ENCODE peak calls at places on chromosomes 1 and 21, in ten cellular contexts. V is NCI-H1105 treated with DMSO at 0.1 percent for 48 hours; P is T47D; M is ACHN; R is GM04504; L is M059J; B is stimulated activated CD4-positive, alpha-beta T cell treated with anti-CD3 and anti-CD28 coated beads, Interleukin-2, amount 100 ng/mL, for 48 hours; W is astrocyte of the hippocampus; Y is fibroblast of pulmonary artery; T is NCI-H1417 treated with DMSO at 0.1 percent for 48 hours. C is an unnamed sample.

GRCh38 chr1:235207202-235207565 is 46.1 kb upstream of the RBM34 start:
- DNase-seq in R (no peak), B (peak), Y (no peak), L (peak), V (no peak), W (peak), M (no peak), P (no peak), T (no peak), C (no peak)

GRCh38 chr1:208243522-208243850 is 698 bp downstream of the PLXNA2 start:
- DNase-seq in L (no peak), B (peak), Y (no peak), P (no peak), W (peak), T (no peak), M (no peak), V (no peak), R (no peak), C (no peak)

GRCh38 chr1:117670996-117671780 is 65.3 kb downstream of the TENT5C start:
- DNase-seq in B (no peak), L (no peak), R (no peak), M (no peak), P (no peak), Y (no peak), T (no peak), W (no peak), V (no peak), C (no peak)

GRCh38 chr1:9996624-9997582 is at the start of gene RBP7:
- DNase-seq in Y (no peak), W (peak), V (peak), R (no peak), B (no peak), T (no peak), L (peak), M (peak), P (peak), C (no peak)

GRCh38 chr1:5983361-5984103 is 8.7 kb downstream of the NPHP4 start:
- DNase-seq in W (peak), P (no peak), R (peak), B (no peak), V (no peak), L (peak), M (peak), Y (peak), T (no peak), C (peak)

GRCh38 chr1:228366851-228367741 is 39.5 kb downstream of the TRIM11 start:
- DNase-seq in R (no peak), V (no peak), W (no peak), Y (no peak), L (no peak), B (no peak), P (no peak), M (no peak), T (no peak), C (no peak)

GRCh38 chr1:70248729-70249128 is 27.5 kb downstream of the SRSF11 start:
- DNase-seq in M (no peak), T (no peak), P (no peak), V (no peak), R (no peak), L (no peak), B (no peak), W (no peak), Y (no peak), C (no peak)

GRCh38 chr1:117629625-117630422 is 24.0 kb downstream of the TENT5C start:
- DNase-seq in B (no peak), L (no peak), V (no peak), R (no peak), T (no peak), P (no peak), M (no peak), Y (no peak), W (no peak), C (no peak)

GRCh38 chr1:7648761-7649384 is 122.2 kb upstream of the VAMP3 start:
- DNase-seq in V (no peak), W (no peak), P (no peak), L (no peak), T (no peak), M (no peak), B (no peak), Y (peak), R (no peak), C (peak)

GRCh38 chr21:35603471-35603870 is 456.9 kb downstream of the SETD4 start:
- DNase-seq in W (no peak), P (no peak), T (peak), R (no peak), V (no peak), L (no peak), M (no peak), Y (no peak), B (no peak), C (peak)

GRCh38 chr21:43703068-43703880 is 15.7 kb upstream of the PDXK start:
- DNase-seq in P (no peak), V (no peak), M (peak), T (no peak), Y (peak), W (peak), B (no peak), L (peak), R (peak), C (peak)

GRCh38 chr1:57576750-57577149 is 152.9 kb upstream of the DAB1 start:
- DNase-seq in M (no peak), V (no peak), T (peak), Y (no peak), B (no peak), P (no peak), R (no peak), W (no peak), L (peak), C (no peak)

GRCh38 chr1:162661336-162661735 is 29.1 kb downstream of the DDR2 start:
- DNase-seq in L (no peak), Y (no peak), T (no peak), W (no peak), P (no peak), B (no peak), M (no peak), R (no peak), V (no peak), C (no peak)

GRCh38 chr1:94119796-94120590 is 955 bp downstream of the ABCA4 start:
- DNase-seq in L (no peak), W (no peak), Y (peak), P (no peak), R (no peak), T (no peak), M (no peak), B (no peak), V (no peak), C (no peak)

GRCh38 chr1:37143818-37144217 is 109.5 kb upstream of the GRIK3 start:
- DNase-seq in W (no peak), R (no peak), M (no peak), P (no peak), T (no peak), V (no peak), B (no peak), Y (no peak), L (no peak), C (no peak)

GRCh38 chr21:27813750-27814149 is 846.9 kb upstream of the ADAMTS5 start:
- DNase-seq in W (no peak), L (no peak), R (no peak), V (no peak), P (no peak), T (no peak), B (no peak), Y (no peak), M (no peak), C (no peak)

GRCh38 chr1:76287917-76288316 is 213.4 kb downstream of the ST6GALNAC3 start:
- DNase-seq in V (no peak), W (no peak), R (no peak), T (no peak), L (no peak), B (no peak), P (no peak), Y (no peak), M (no peak), C (no peak)

GRCh38 chr1:228647523-228648444 is 87.5 kb upstream of the RHOU start:
- DNase-seq in M (peak), B (no peak), P (peak), V (peak), L (peak), R (peak), T (no peak), Y (peak), W (peak), C (peak)

GRCh38 chr1:39617488-39618049 is 21.9 kb downstream of the HEYL start:
- DNase-seq in R (no peak), B (no peak), M (no peak), V (no peak), P (no peak), L (peak), W (no peak), T (no peak), Y (no peak), C (no peak)

GRCh38 chr1:17881761-17882160 is 126.6 kb downstream of the ACTL8 start:
- DNase-seq in B (no peak), M (no peak), L (no peak), P (no peak), Y (no peak), V (no peak), T (no peak), W (no peak), R (no peak), C (no peak)

GRCh38 chr1:95282496-95282850 is 48.5 kb downstream of the RWDD3 start:
- DNase-seq in V (no peak), P (no peak), M (no peak), L (no peak), T (no peak), W (peak), R (no peak), B (no peak), Y (no peak), C (peak)

C was measured in choroid plexus epithelial cell.